ENCODE peak calls at places on chromosome 12, in eight cellular contexts. J is CD4-positive, alpha-beta T cell; R is C1 segment of cervical spinal cord; Y is GF-D8; N is mesothelial cell of epicardium; T is HEK293T; F is NCI-H2081; K is A549. H is an unnamed sample.

GRCh38 chr12:9662488-9662887 is 7.0 kb upstream of the CLEC2D start:
- DNase-seq in T (no peak), K (no peak), R (no peak), N (no peak), F (no peak), J (no peak), Y (no peak), H (no peak)

GRCh38 chr12:127717293-127717692 is 549.7 kb upstream of the TMEM132C start:
- DNase-seq in T (no peak), F (no peak), J (no peak), K (no peak), Y (no peak), N (no peak), R (no peak), H (no peak)

GRCh38 chr12:92464911-92465310 is 237.9 kb upstream of the PLEKHG7 start:
- DNase-seq in J (no peak), F (no peak), N (peak; percentile 45), Y (no peak), K (no peak), T (no peak), R (no peak), H (peak; percentile 33)

GRCh38 chr12:110582286-110583136 is 607 bp downstream of the PPTC7 start:
- DNase-seq in Y (no peak), T (peak; percentile 26), K (peak; percentile 55), J (peak; percentile 32), N (peak; percentile 60), F (peak; percentile 49), R (peak; percentile 69), H (peak; percentile 55)

GRCh38 chr12:1509703-1510395 is 84.5 kb downstream of the FBXL14 start:
- DNase-seq in Y (no peak), N (no peak), K (no peak), F (no peak), R (no peak), J (no peak), T (no peak), H (no peak)

GRCh38 chr12:100267603-100268281 is 765 bp downstream of the SCYL2 start:
- DNase-seq in T (no peak), K (no peak), Y (no peak), R (peak; percentile 71), J (no peak), F (peak; percentile 14), N (no peak), H (peak; percentile 23)

GRCh38 chr12:113239288-113239771 is 18.1 kb downstream of the TPCN1 start:
- DNase-seq in T (no peak), R (no peak), K (no peak), Y (no peak), N (no peak), J (no peak), F (no peak), H (no peak)

GRCh38 chr12:76670776-76671175 is 93.1 kb upstream of the ZDHHC17 start:
- DNase-seq in N (no peak), Y (no peak), J (no peak), R (no peak), K (no peak), F (no peak), T (no peak), H (no peak)

GRCh38 chr12:79174656-79175055 is 310.1 kb downstream of the SYT1 start:
- DNase-seq in N (no peak), R (no peak), K (peak; percentile 78), T (peak; percentile 7), J (no peak), F (peak; percentile 52), Y (no peak), H (no peak)

GRCh38 chr12:124454352-124454725 is 113.1 kb downstream of the NCOR2 start:
- DNase-seq in N (no peak), R (no peak), T (no peak), F (no peak), J (no peak), K (no peak), Y (no peak), H (no peak)

GRCh38 chr12:131033486-131033885 is 79.8 kb downstream of the ADGRD1 start:
- DNase-seq in J (no peak), F (no peak), T (no peak), Y (no peak), N (no peak), R (no peak), K (no peak), H (no peak)

GRCh38 chr12:49972641-49973360 is at the start of gene AQP6:
- DNase-seq in N (no peak), Y (no peak), J (no peak), F (no peak), K (no peak), R (no peak), T (no peak), H (no peak)

H was measured in cerebellar cortex.